ENCODE peak calls at places on chromosomes 1 and 21, in six cellular contexts. R is COR-L47, H is HCT116, W is T-helper 2 cell, F is posterior vena cava, L is AG20443. M is an unnamed sample.

GRCh38 chr1:58397187-58397820 is 149.2 kb downstream of the OMA1 start:
- DNase-seq in R (no peak), H (no peak), W (no peak), F (no peak), L (peak), M (no peak)

GRCh38 chr21:29689753-29690152 is 250.0 kb downstream of the GRIK1 start:
- DNase-seq in R (no peak), H (no peak), W (no peak), F (no peak), L (no peak), M (no peak)

GRCh38 chr1:202017385-202018225 is 7.2 kb downstream of the ELF3 start:
- DNase-seq in R (no peak), H (peak), W (no peak), F (no peak), L (no peak), M (no peak)

GRCh38 chr1:9400425-9401079 is 107.9 kb downstream of the SPSB1 start:
- DNase-seq in R (no peak), H (no peak), W (no peak), F (no peak), L (no peak), M (no peak)

GRCh38 chr1:247713753-247714152 is 2.7 kb downstream of the OR6F1 start:
- DNase-seq in R (no peak), H (no peak), W (no peak), F (no peak), L (no peak), M (no peak)

GRCh38 chr1:115922806-115923205 is 53.5 kb upstream of the SLC22A15 start:
- DNase-seq in R (no peak), H (no peak), W (no peak), F (no peak), L (no peak), M (no peak)

GRCh38 chr1:154861607-154862094 is 8.4 kb downstream of the KCNN3 start:
- DNase-seq in R (no peak), H (no peak), W (no peak), F (no peak), L (no peak), M (no peak)

GRCh38 chr1:84700065-84700464 is 9.8 kb upstream of the SSX2IP start:
- DNase-seq in R (no peak), H (no peak), W (no peak), F (no peak), L (no peak), M (no peak)

GRCh38 chr21:16302851-16303282 is 573.1 kb downstream of the USP25 start:
- DNase-seq in R (no peak), H (no peak), W (no peak), F (peak), L (peak), M (no peak)

GRCh38 chr1:224258351-224258750 is 71.6 kb downstream of the NVL start:
- DNase-seq in R (no peak), H (no peak), W (no peak), F (no peak), L (no peak), M (no peak)

GRCh38 chr1:66764994-66765578 is 12.8 kb downstream of the DYNLT5 start:
- DNase-seq in R (peak), H (peak), W (peak), F (no peak), L (peak), M (peak)

GRCh38 chr21:41768371-41769042 is 1.7 kb upstream of the RIPK4 start:
- DNase-seq in R (peak), H (peak), W (no peak), F (peak), L (peak), M (no peak)

GRCh38 chr1:112507896-112508241 is 896 bp upstream of the WNT2B start:
- DNase-seq in R (no peak), H (no peak), W (no peak), F (peak), L (peak), M (no peak)

GRCh38 chr1:203135636-203136305 is 8.2 kb downstream of the ADORA1 start:
- DNase-seq in R (no peak), H (no peak), W (no peak), F (no peak), L (no peak), M (no peak)

GRCh38 chr1:5389101-5389885 is 602.9 kb downstream of the NPHP4 start:
- DNase-seq in R (no peak), H (no peak), W (no peak), F (no peak), L (no peak), M (no peak)

GRCh38 chr1:88001460-88001859 is 672.8 kb downstream of the LMO4 start:
- DNase-seq in R (no peak), H (no peak), W (no peak), F (no peak), L (peak), M (no peak)

GRCh38 chr21:43273708-43274021 is 104.9 kb downstream of the CRYAA start:
- DNase-seq in R (no peak), H (no peak), W (no peak), F (no peak), L (no peak), M (no peak)

GRCh38 chr1:207058878-207059867 is 6.1 kb downstream of the PFKFB2 start:
- DNase-seq in R (no peak), H (no peak), W (no peak), F (no peak), L (no peak), M (no peak)

GRCh38 chr1:113027449-113027848 is 45.5 kb upstream of the LRIG2 start:
- DNase-seq in R (peak), H (no peak), W (no peak), F (no peak), L (no peak), M (no peak)